ENCODE peak calls at places on chromosomes 7 and 10, in seven cellular contexts. K, N, A, J, S, X and U are unnamed samples.

GRCh38 chr10:34139559-34139958 is 675.5 kb downstream of the PARD3 start:
- DNase-seq in K (no peak), N (no peak), A (no peak), J (peak), S (no peak), X (peak), U (no peak)

GRCh38 chr7:84236398-84236797 is 41.8 kb upstream of the SEMA3A start:
- DNase-seq in K (no peak), N (no peak), A (no peak), J (peak), S (no peak), X (no peak), U (no peak)

GRCh38 chr10:6643962-6644361 is 63.9 kb upstream of the PRKCQ start:
- DNase-seq in K (no peak), N (no peak), A (no peak), J (no peak), S (no peak), X (no peak), U (no peak)

GRCh38 chr7:595621-596010 is 76.0 kb upstream of the PDGFA start:
- DNase-seq in K (no peak), N (no peak), A (no peak), J (no peak), S (no peak), X (no peak), U (no peak)

GRCh38 chr7:42289473-42289872 is 52.5 kb upstream of the GLI3 start:
- DNase-seq in K (no peak), N (no peak), A (no peak), J (no peak), S (no peak), X (no peak), U (no peak)

GRCh38 chr10:4804505-4804904 is 21.5 kb upstream of the AKR1E2 start:
- DNase-seq in K (no peak), N (no peak), A (no peak), J (peak), S (no peak), X (no peak), U (no peak)

GRCh38 chr7:75866129-75866496 is 12.7 kb upstream of the RHBDD2 start:
- DNase-seq in K (no peak), N (no peak), A (no peak), J (peak), S (no peak), X (peak), U (no peak)

GRCh38 chr7:92648082-92648481 is 57.9 kb upstream of the FAM133B start:
- DNase-seq in K (no peak), N (no peak), A (no peak), J (no peak), S (no peak), X (no peak), U (no peak)

GRCh38 chr7:51139796-51140195 is 176.8 kb downstream of the COBL start:
- DNase-seq in K (no peak), N (no peak), A (no peak), J (peak), S (no peak), X (no peak), U (peak)

GRCh38 chr10:94571528-94571927 is 25.9 kb downstream of the HELLS start:
- DNase-seq in K (no peak), N (no peak), A (no peak), J (peak), S (no peak), X (no peak), U (no peak)

GRCh38 chr7:135712182-135712782 is 15.7 kb downstream of the SLC13A4 start:
- DNase-seq in K (no peak), N (no peak), A (no peak), J (no peak), S (no peak), X (no peak), U (no peak)

GRCh38 chr10:110793128-110793812 is 78.5 kb upstream of the PDCD4 start:
- DNase-seq in K (no peak), N (no peak), A (no peak), J (no peak), S (no peak), X (no peak), U (no peak)

GRCh38 chr10:12547301-12547771 is 198.0 kb downstream of the CAMK1D start:
- DNase-seq in K (no peak), N (no peak), A (no peak), J (no peak), S (no peak), X (no peak), U (no peak)

GRCh38 chr7:93178213-93178612 is 30.0 kb upstream of the SAMD9L start:
- DNase-seq in K (no peak), N (no peak), A (no peak), J (no peak), S (no peak), X (peak), U (no peak)

GRCh38 chr10:1375805-1376170 is 319.6 kb downstream of the WDR37 start:
- DNase-seq in K (no peak), N (no peak), A (no peak), J (no peak), S (no peak), X (no peak), U (no peak)

GRCh38 chr7:18960735-18961134 is 156.7 kb downstream of the TWIST1 start:
- DNase-seq in K (no peak), N (no peak), A (no peak), J (no peak), S (no peak), X (no peak), U (no peak)

GRCh38 chr7:128796325-128796724 is 4.6 kb downstream of the CCDC136 start:
- DNase-seq in K (no peak), N (no peak), A (no peak), J (peak), S (no peak), X (no peak), U (no peak)

GRCh38 chr7:70727861-70728260 is 404.1 kb upstream of the GALNT17 start:
- DNase-seq in K (no peak), N (no peak), A (no peak), J (no peak), S (no peak), X (no peak), U (no peak)

GRCh38 chr7:11623093-11623678 is 208.8 kb downstream of the THSD7A start:
- DNase-seq in K (no peak), N (no peak), A (no peak), J (peak), S (no peak), X (peak), U (no peak)

GRCh38 chr10:11713186-11713743 is 28.9 kb upstream of the ECHDC3 start:
- DNase-seq in K (peak), N (peak), A (no peak), J (peak), S (no peak), X (no peak), U (peak)

GRCh38 chr7:139588632-139589031 is 65.1 kb downstream of the CLEC2L start:
- DNase-seq in K (peak), N (peak), A (peak), J (peak), S (no peak), X (no peak), U (no peak)

GRCh38 chr7:6628045-6628444 is 9.1 kb upstream of the ZNF316 start:
- DNase-seq in K (no peak), N (no peak), A (no peak), J (no peak), S (no peak), X (no peak), U (no peak)

GRCh38 chr10:16967000-16967865 is 150.0 kb upstream of the RSU1 start:
- DNase-seq in K (no peak), N (no peak), A (no peak), J (peak), S (no peak), X (no peak), U (no peak)

DNA sequence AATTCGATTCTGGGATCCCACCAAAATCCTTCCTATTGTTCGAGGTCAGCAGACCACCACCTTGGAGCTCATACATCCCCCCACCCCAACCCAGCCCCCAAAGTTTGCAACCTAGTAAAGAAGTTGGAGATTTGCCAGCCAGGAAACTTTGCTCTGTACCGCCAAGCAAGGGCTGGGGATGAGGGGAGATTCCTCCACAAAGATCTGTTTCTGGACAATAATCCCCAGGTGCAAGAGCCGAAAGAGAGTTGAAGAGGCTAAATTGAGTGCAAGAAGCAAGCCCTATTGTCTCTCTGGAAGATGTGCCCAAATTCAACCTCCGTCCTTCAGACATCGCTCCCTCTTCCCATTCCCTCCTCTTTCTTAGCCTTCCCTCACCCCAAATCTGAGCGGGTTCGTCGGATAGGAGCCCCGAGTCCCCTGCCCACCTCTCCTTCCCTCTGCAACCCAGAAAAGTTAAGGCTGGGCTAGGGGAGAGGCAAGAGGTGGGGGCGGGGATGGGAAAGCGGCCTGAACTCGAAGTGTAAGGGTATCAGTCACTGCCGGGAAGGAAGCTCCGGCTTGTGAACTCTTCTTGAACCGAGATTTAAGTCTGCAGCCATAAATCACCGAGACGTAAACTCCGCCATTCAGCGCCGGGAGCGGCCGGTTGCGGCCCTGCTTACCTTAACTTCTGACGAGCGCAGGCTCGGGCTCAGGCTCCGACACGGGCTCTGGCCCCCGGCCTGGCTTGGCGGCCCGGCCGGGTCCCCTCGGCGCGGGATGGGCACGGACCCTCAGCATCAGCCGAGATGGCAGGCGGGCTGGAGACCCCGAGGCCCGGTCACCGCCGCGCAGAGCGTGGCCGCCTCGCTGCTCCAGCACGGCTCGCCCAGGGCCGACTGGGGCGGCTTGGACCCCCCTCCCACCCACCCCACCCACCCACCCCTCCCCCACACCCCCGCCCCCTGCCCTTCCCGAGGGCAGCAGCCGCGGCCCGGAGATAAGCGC is 10.8 kb upstream of the HOXA2 start:
- DNase-seq in K (peak), N (peak), A (no peak), J (peak), S (no peak), X (peak), U (no peak)
- H3K27ac ChIP-seq in K (peak), N (peak), A (peak), J (peak), S (peak), X (peak), U (peak)

GRCh38 chr10:44395902-44396670 is 11.2 kb upstream of the CXCL12 start:
- DNase-seq in K (no peak), N (peak), A (no peak), J (no peak), S (peak), X (no peak), U (no peak)
- TF ChIP-seq CTCF in K (no peak), N (no peak), A (no peak), J (no peak), S (no peak), X (no peak), U (no peak)

GRCh38 chr10:14751576-14752330 is 22.9 kb downstream of the FAM107B start:
- DNase-seq in K (no peak), N (peak), A (peak), J (no peak), S (no peak), X (no peak), U (no peak)
- H3K27ac ChIP-seq in K (peak), N (peak), A (peak), J (peak), S (peak), X (peak), U (peak)

DNA sequence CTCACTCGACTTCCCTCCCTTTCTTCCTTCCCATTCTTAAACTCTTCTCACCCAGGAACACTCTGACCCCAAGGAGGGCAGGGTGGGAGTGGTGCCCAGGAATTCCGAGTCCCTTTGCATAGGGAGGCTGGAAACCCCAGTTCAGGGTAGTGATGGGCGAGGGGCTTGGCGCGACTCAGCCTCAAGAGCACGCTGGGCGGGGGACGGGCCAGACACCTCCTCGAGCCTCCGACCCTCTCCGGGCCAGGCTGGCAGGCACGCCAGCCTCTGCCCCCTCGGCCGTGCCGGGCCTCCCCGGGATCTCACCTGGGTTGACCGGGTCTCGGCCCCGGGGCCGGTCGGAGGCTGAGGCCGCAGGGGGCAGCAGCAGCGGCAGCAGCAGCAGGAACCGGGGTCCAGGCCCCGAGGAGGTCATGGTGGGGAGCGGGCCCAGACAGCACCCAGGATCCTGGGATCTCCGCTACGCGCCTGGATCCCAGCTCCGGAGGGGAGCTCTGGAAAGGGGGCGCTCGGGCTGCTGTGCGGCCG is 457 bp downstream of the PLOD3 start:
- DNase-seq in K (peak), N (no peak), A (no peak), J (no peak), S (no peak), X (no peak), U (no peak)
- TF ChIP-seq CTCF in K (no peak), N (no peak), A (no peak), J (peak), S (no peak), X (no peak), U (no peak)

DNA sequence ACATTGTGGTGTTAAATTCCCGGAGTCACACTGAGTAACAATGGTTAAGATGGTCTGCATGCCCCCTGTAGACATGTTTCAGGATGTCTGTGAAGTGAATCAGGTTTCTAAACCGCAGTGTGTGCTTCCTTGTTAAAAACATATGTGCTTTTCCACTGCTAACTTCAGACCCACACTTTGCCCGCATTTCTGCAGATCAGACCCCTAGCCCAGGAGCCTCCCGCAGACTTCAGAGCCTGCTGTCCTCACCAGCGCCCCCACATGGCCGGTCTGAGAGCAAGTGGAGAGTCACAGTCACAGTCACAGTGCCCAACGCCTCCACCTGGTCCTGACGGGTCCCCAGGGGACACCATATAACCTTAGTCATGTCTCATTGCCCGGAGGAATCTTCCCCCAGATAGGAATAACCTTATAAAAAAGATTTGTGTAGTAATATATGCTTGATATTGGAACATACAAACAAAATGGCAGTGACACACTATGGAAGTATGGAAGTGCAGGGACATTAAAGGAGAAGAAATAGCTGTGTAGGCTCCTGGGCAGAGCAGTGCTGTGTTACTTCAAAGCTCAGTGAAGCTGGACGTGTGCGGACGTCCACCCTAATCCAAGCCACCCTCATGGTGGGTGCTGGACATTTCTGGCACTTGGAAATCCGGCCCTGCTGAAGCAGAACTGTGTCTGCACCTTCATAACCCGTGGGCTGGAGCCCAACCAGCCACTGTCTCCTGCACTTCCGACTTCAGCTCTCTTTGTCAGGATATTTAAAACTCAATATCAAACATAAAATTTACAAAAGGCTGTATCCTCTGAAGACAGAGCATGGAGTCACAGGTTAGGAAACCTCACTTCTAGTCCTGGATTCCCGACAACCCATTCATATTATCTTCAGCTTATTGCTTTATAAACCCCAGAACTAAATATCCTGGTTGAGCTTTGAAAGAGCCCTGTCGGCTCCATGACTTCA is 29.0 kb downstream of the GSTO2 start:
- DNase-seq in K (peak), N (no peak), A (no peak), J (peak), S (no peak), X (no peak), U (no peak)
- H3K27ac ChIP-seq in K (peak), N (peak), A (no peak), J (peak), S (no peak), X (no peak), U (no peak)

GRCh38 chr7:100585511-100586265 is at the start of gene LRCH4:
- DNase-seq in K (no peak), N (peak), A (peak), J (no peak), S (peak), X (peak), U (peak)
- TF ChIP-seq CTCF in K (peak), N (no peak), A (peak), J (no peak), S (no peak), X (no peak), U (no peak)

DNA sequence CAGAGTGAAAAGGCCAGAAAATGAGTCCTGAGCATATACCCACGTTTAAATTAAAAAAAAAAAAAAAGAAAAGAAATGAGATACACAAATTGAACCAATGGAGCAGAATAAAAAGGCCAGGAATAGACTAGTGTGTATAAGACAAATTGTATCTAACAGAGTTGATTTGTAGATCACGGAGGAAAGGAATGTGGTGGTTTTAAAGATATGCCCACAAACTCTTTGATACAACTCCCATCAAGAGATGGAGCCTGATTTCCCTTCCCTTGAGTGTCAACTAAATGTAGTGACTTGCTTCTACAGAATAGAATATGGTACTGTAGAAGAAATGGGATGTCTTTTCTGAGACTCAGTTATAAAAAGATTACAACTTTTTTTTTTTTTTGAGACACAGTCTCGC is 10.4 kb downstream of the SYPL1 start:
- DNase-seq in K (no peak), N (no peak), A (no peak), J (peak), S (no peak), X (no peak), U (no peak)
- H3K27ac ChIP-seq in K (no peak), N (no peak), A (peak), J (no peak), S (no peak), X (no peak), U (no peak)